ENCODE peak calls at places on chromosomes 3 and 15, in nine cellular contexts. W, Z, F, Q, H, R, I, L and G are unnamed samples.

GRCh38 chr15:25701716-25702465 is 161.2 kb downstream of the ATP10A start:
- DNase-seq in W (no peak), L (no peak), F (no peak), I (peak), H (peak), R (no peak), Z (no peak), Q (no peak), G (no peak)

GRCh38 chr15:42999201-42999779 is 78.7 kb upstream of the TTBK2 start:
- DNase-seq in W (no peak), Z (no peak), R (peak), H (no peak), F (no peak), L (no peak), Q (no peak), I (no peak), G (peak)

GRCh38 chr3:158802399-158803023 is 657 bp downstream of the MFSD1 start:
- DNase-seq in R (peak), Z (no peak), H (peak), Q (no peak), I (no peak), F (no peak), W (no peak), L (peak), G (no peak)

GRCh38 chr3:179589143-179589542 is 15.3 kb downstream of the MRPL47 start:
- DNase-seq in H (peak), I (peak), Q (no peak), Z (no peak), R (peak), L (no peak), F (no peak), W (no peak), G (peak)

GRCh38 chr3:66502267-66502874 is 1.5 kb upstream of the LRIG1 start:
- DNase-seq in R (no peak), F (no peak), L (no peak), I (no peak), H (no peak), Z (no peak), Q (no peak), W (no peak), G (no peak)

GRCh38 chr3:114899186-114899931 is 247.7 kb downstream of the ZBTB20 start:
- DNase-seq in L (no peak), Z (no peak), I (no peak), F (no peak), W (no peak), R (no peak), H (no peak), Q (no peak), G (no peak)

GRCh38 chr15:66633346-66633745 is 67.5 kb upstream of the LCTL start:
- DNase-seq in H (no peak), Z (no peak), F (no peak), Q (no peak), R (no peak), I (no peak), L (no peak), W (no peak), G (peak)

GRCh38 chr3:71016141-71016845 is 567.2 kb downstream of the FOXP1 start:
- DNase-seq in W (no peak), L (no peak), Q (no peak), Z (no peak), I (peak), R (no peak), F (no peak), H (no peak), G (peak)

GRCh38 chr3:64049136-64049535 is 25.8 kb upstream of the PSMD6 start:
- DNase-seq in H (peak), R (peak), F (no peak), I (peak), W (no peak), Q (no peak), L (no peak), Z (peak), G (peak)